ENCODE peak calls at places on chromosomes 12 and 14, in eight cellular contexts. N is Peyer's patch, C is vagina, X is uterus, V is tibial nerve, R is heart right ventricle, Q is body of pancreas, W is aorta. Y is an unnamed sample.

GRCh38 chr14:76181546-76181945 is 29.8 kb downstream of the GPATCH2L start:
- DNase-seq in R (no peak), W (no peak), V (no peak), Q (no peak), X (no peak), N (no peak), C (no peak), Y (no peak)

GRCh38 chr12:129614221-129614885 is 289.5 kb downstream of the TMEM132D start:
- DNase-seq in N (no peak), W (no peak), V (no peak), Q (no peak), R (no peak), C (no peak), X (no peak), Y (no peak)

GRCh38 chr12:111469406-111469805 is 63.7 kb downstream of the SH2B3 start:
- DNase-seq in Q (no peak), W (no peak), X (no peak), R (no peak), N (no peak), C (no peak), V (no peak), Y (no peak)

GRCh38 chr14:60344751-60345150 is 95.7 kb downstream of the PPM1A start:
- DNase-seq in W (no peak), V (no peak), R (no peak), X (no peak), N (no peak), C (no peak), Q (no peak), Y (no peak)

GRCh38 chr14:73943083-73943482 is 6.8 kb downstream of the FAM161B start:
- DNase-seq in V (peak; percentile 64), C (no peak), N (no peak), X (peak; percentile 28), W (no peak), R (no peak), Q (no peak), Y (no peak)

GRCh38 chr12:122421263-122421814 is 1.1 kb downstream of the CLIP1 start:
- DNase-seq in R (peak; percentile 29), C (no peak), X (peak; percentile 67), N (peak; percentile 36), V (no peak), Q (peak; percentile 78), W (peak; percentile 77), Y (no peak)

GRCh38 chr12:26701604-26702215 is 131.3 kb downstream of the ITPR2 start:
- DNase-seq in X (no peak), Q (no peak), N (no peak), C (no peak), R (no peak), W (no peak), V (peak; percentile 30), Y (no peak)

GRCh38 chr14:34629344-34629656 is 648 bp downstream of the SNX6 start:
- DNase-seq in C (no peak), V (peak; percentile 9), R (no peak), X (no peak), N (no peak), Q (no peak), W (no peak), Y (no peak)

GRCh38 chr12:45191239-45191638 is 24.7 kb upstream of the ANO6 start:
- DNase-seq in V (no peak), N (no peak), R (no peak), W (no peak), X (no peak), C (no peak), Q (no peak), Y (no peak)

GRCh38 chr12:122834229-122834920 is 882 bp upstream of the HIP1R start:
- DNase-seq in W (peak; percentile 82), V (peak; percentile 33), C (no peak), X (no peak), N (peak; percentile 53), Q (peak; percentile 66), R (no peak), Y (no peak)

GRCh38 chr14:93396456-93396855 is 34.3 kb upstream of the UNC79 start:
- DNase-seq in W (no peak), N (no peak), V (no peak), Q (no peak), X (no peak), R (no peak), C (no peak), Y (no peak)

GRCh38 chr12:33988888-33989287 is 33.4 kb upstream of the ALG10 start:
- DNase-seq in V (no peak), R (no peak), Q (no peak), X (no peak), C (no peak), W (no peak), N (no peak), Y (no peak)

GRCh38 chr12:23686095-23686494 is 263.4 kb downstream of the SOX5 start:
- DNase-seq in V (no peak), N (no peak), C (no peak), X (no peak), R (no peak), W (no peak), Q (no peak), Y (no peak)

GRCh38 chr12:92845320-92845719 is 83.8 kb downstream of the EEA1 start:
- DNase-seq in V (no peak), Q (no peak), C (no peak), W (no peak), X (no peak), N (no peak), R (no peak), Y (no peak)

GRCh38 chr12:3251691-3252090 is 174.5 kb downstream of the TSPAN9 start:
- DNase-seq in C (no peak), W (no peak), Q (no peak), X (peak; percentile 43), R (peak; percentile 66), N (no peak), V (no peak), Y (no peak)

GRCh38 chr12:113788020-113788856 is 177.9 kb downstream of the RBM19 start:
- DNase-seq in N (no peak), V (no peak), X (no peak), R (no peak), W (no peak), C (no peak), Q (no peak), Y (no peak)

GRCh38 chr12:7075931-7076330 is 15.4 kb downstream of the C1S start:
- DNase-seq in W (no peak), X (no peak), V (no peak), N (no peak), R (no peak), C (no peak), Q (no peak), Y (no peak)

GRCh38 chr12:16531623-16532022 is 74.3 kb downstream of the LMO3 start:
- DNase-seq in V (no peak), Q (peak; percentile 63), C (no peak), N (no peak), R (no peak), W (no peak), X (no peak), Y (no peak)

GRCh38 chr12:11658796-11659195 is 9.3 kb downstream of the ETV6 start:
- DNase-seq in W (no peak), V (no peak), C (no peak), N (no peak), X (no peak), R (no peak), Q (no peak), Y (no peak)

GRCh38 chr14:78974691-78975090 is 804.5 kb downstream of the NRXN3 start:
- DNase-seq in R (no peak), C (no peak), X (no peak), Q (no peak), N (no peak), V (no peak), W (no peak), Y (no peak)

GRCh38 chr12:114483996-114484395 is 78.1 kb upstream of the TBX5 start:
- DNase-seq in X (no peak), V (no peak), C (no peak), W (no peak), N (no peak), R (no peak), Q (no peak), Y (no peak)

GRCh38 chr12:6468283-6468575 is 2.2 kb downstream of the VAMP1 start:
- DNase-seq in R (no peak), W (no peak), N (no peak), V (no peak), C (no peak), Q (no peak), X (no peak), Y (no peak)

GRCh38 chr12:69555461-69555860 is 29.8 kb upstream of the CCT2 start:
- DNase-seq in R (no peak), C (no peak), V (no peak), N (no peak), X (no peak), Q (no peak), W (no peak), Y (no peak)

GRCh38 chr12:113322353-113322752 is 12.6 kb downstream of the SLC8B1 start:
- DNase-seq in Q (no peak), V (no peak), C (no peak), X (no peak), W (no peak), N (no peak), R (no peak), Y (no peak)

GRCh38 chr12:86233126-86233525 is 23.1 kb downstream of the MGAT4C start:
- DNase-seq in V (no peak), Q (no peak), X (no peak), N (no peak), W (no peak), C (no peak), R (no peak), Y (no peak)

GRCh38 chr12:87930652-87931051 is 98.5 kb downstream of the C12orf50 start:
- DNase-seq in W (no peak), V (no peak), Q (no peak), X (no peak), C (no peak), R (no peak), N (no peak), Y (no peak)
- H3K27ac ChIP-seq in W (no peak overlapping the region), V (no peak overlapping the region), Q (no peak overlapping the region), X (no peak overlapping the region), C (no peak overlapping the region), R (no peak overlapping the region), N (no peak overlapping the region), Y (no peak overlapping the region)

GRCh38 chr12:48979602-48980388 is 1.7 kb downstream of the WNT1 start:
- DNase-seq in W (peak; percentile 78), R (no peak), N (peak; percentile 54), C (no peak), V (no peak), Q (peak; percentile 58), X (no peak), Y (peak; percentile 28)
- H3K27me3 ChIP-seq in W (no peaks in the 10 kb centered on the region), R (peaks cover 90% of the 10 kb centered on the region), N (peaks cover 40% of the 10 kb centered on the region), C (peaks cover 11% of the 10 kb centered on the region), V (peaks cover 2% of the 10 kb centered on the region), Q (peaks cover 43% of the 10 kb centered on the region), X (peaks cover 28% of the 10 kb centered on the region), Y (peaks cover 3% of the 10 kb centered on the region)

DNA sequence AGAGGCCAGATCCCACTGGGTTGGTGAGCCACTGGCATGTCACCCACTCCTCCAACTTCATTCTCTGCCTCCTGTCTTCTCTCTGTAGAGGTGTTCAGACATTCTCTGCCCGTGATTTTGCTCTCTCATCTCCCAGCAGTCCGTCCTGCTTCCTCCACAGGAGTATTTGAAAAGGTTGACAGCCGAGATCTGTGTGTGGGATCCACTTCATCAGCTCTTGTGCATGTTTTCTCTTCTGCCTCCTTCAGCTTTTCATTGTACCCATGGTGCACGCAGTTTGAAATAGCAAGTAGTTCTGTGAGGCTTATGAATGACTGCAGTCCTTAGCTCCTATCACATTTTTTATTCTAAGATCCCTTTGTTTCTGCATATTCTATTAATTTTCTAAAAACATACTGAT is 34.8 kb downstream of the ZC3H14 start:
- DNase-seq in V (no peak), R (no peak), C (no peak), Q (no peak), N (no peak), X (no peak), W (no peak), Y (no peak)
- H3K36me3 ChIP-seq in V (peaks cover 75% of the 10 kb centered on the region), R (no peaks in the 10 kb centered on the region), C (peaks cover 56% of the 10 kb centered on the region), Q (peaks cover 5% of the 10 kb centered on the region), N (peaks cover 93% of the 10 kb centered on the region), X (no peaks in the 10 kb centered on the region), W (peaks cover 8% of the 10 kb centered on the region), Y (peaks cover 9% of the 10 kb centered on the region)

GRCh38 chr14:32200368-32201195 is 1.3 kb upstream of the RNU6-7 start:
- DNase-seq in V (no peak), W (no peak), R (no peak), X (no peak), C (no peak), Q (no peak), N (no peak), Y (no peak)
- H3K27ac ChIP-seq in V (peak overlapping the region; percentile 92), W (no peak overlapping the region), R (peak overlapping the region; percentile 64), X (peak overlapping the region; percentile 89), C (peak overlapping the region; percentile 80), Q (peak overlapping the region; percentile 84), N (peak overlapping the region; percentile 82), Y (peak overlapping the region; percentile 99)

Y was measured in effector memory CD4-positive, alpha-beta T cell.